ENCODE peak calls at places on chromosomes 4 and X, in five cellular contexts. M, S, B, L and C are unnamed samples.

GRCh38 chr4:159547645-159548308 is 444.9 kb downstream of the RAPGEF2 start:
- DNase-seq in M (no peak), S (no peak), B (no peak), L (no peak), C (no peak)

GRCh38 chrX:39928704-39929439 is 168.9 kb downstream of the BCOR start:
- DNase-seq in B (no peak), S (no peak), M (peak), L (no peak), C (no peak)

GRCh38 chr4:82790060-82790660 is 8.4 kb downstream of the SCD5 start:
- DNase-seq in M (no peak), B (no peak), L (no peak), S (no peak), C (no peak)

GRCh38 chr4:78057135-78057599 is at the start of gene FRAS1:
- DNase-seq in B (no peak), S (no peak), L (peak), M (peak), C (no peak)

GRCh38 chr4:48909697-48910096 is 3.1 kb upstream of the OCIAD2 start:
- DNase-seq in M (peak), L (no peak), B (no peak), S (no peak), C (peak)

GRCh38 chrX:30373479-30373878 is 64.3 kb upstream of the NR0B1 start:
- DNase-seq in S (no peak), B (no peak), L (no peak), M (no peak), C (no peak)

GRCh38 chrX:20527458-20528099 is 260.9 kb upstream of the RPS6KA3 start:
- DNase-seq in M (peak), S (no peak), L (peak), B (no peak), C (no peak)

GRCh38 chr4:47017494-47017893 is 13.9 kb upstream of the GABRB1 start:
- DNase-seq in B (no peak), L (no peak), S (no peak), M (no peak), C (no peak)

GRCh38 chr4:183098723-183099536 is at the start of gene WWC2:
- DNase-seq in S (no peak), M (peak), B (peak), L (peak), C (peak)

GRCh38 chrX:151999813-152000212 is 25.3 kb upstream of the GABRE start:
- DNase-seq in S (no peak), M (no peak), L (no peak), B (no peak), C (no peak)

GRCh38 chr4:4419896-4420295 is 33.0 kb downstream of the NSG1 start:
- DNase-seq in L (no peak), B (no peak), M (no peak), S (no peak), C (no peak)

GRCh38 chrX:131366387-131366786 is 77.3 kb upstream of the IGSF1 start:
- DNase-seq in B (no peak), S (no peak), M (peak), L (peak), C (no peak)

GRCh38 chrX:153583433-153583832 is 15.5 kb downstream of the CCNQ start:
- DNase-seq in S (no peak), L (no peak), B (no peak), M (no peak), C (no peak)

GRCh38 chr4:10534820-10535219 is 77.6 kb upstream of the ZNF518B start:
- DNase-seq in M (no peak), B (no peak), S (peak), L (no peak), C (no peak)

GRCh38 chr4:85953651-85954018 is 406.2 kb downstream of the MAPK10 start:
- DNase-seq in L (no peak), S (no peak), M (peak), B (no peak), C (no peak)

GRCh38 chr4:186855111-186855510 is 131.5 kb upstream of the FAT1 start:
- DNase-seq in S (no peak), B (no peak), L (no peak), M (no peak), C (no peak)

GRCh38 chr4:148651991-148652390 is 209.8 kb upstream of the NR3C2 start:
- DNase-seq in L (no peak), B (no peak), S (no peak), M (no peak), C (no peak)

GRCh38 chr4:68463796-68464195 is 16.5 kb downstream of the TMPRSS11E start:
- DNase-seq in S (no peak), L (no peak), B (no peak), M (peak), C (no peak)

GRCh38 chr4:3215256-3215655 is 33.7 kb upstream of the MSANTD1 start:
- DNase-seq in M (no peak), B (no peak), L (no peak), S (no peak), C (no peak)

GRCh38 chr4:40916880-40917279 is 167.1 kb downstream of the NSUN7 start:
- DNase-seq in M (peak), L (peak), B (peak), S (no peak), C (peak)

GRCh38 chr4:176313596-176314341 is 6.0 kb upstream of the SPCS3 start:
- DNase-seq in M (no peak), S (no peak), L (no peak), B (no peak), C (no peak)

DNA sequence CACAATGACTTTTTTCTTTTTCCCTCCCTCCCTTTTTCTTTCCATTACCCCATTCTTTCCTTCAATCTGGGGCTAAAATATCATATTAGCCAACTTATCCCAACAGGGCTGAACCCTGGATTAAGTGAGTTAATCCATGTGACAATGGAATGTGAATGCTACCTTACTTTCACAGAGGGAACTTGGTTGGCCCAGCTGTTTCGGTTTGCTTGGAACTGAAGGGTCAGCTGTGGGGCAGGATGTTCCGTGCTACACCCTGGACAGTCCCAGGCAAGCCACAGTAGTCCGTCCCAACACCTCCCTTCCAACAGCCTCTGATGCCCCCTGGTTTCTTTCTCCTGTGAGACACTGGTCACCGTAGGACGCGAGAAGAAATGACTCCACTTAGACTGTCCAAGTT is 95.0 kb upstream of the STS start:
- DNase-seq in M (no peak), B (no peak), S (no peak), L (no peak), C (no peak)
- TF ChIP-seq KDM1A in M (no peak), B (no peak), S (no peak), L (no peak), C (no peak)

DNA sequence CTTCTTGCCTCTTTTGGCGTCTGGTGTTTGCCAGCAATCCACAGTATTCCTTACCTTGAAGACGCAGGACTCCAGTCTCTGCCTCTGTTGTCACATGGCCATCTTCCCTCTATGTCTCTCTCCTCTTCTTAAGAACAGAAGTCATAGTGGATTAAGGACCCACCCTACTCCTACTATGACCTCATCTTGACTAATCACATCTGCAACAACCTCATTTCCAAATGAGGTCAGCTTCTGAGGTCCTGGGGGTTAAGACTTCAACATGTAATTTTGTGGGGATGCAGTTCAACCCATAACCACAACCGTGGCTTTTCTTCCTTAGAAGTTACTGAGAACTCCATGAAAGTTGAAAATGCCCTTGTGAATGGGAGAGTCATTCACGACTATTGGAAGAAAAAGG is 23.3 kb downstream of the TLR8 start:
- DNase-seq in L (no peak), B (no peak), S (no peak), M (no peak), C (no peak)
- TF ChIP-seq KDM1A in L (no peak), B (no peak), S (no peak), M (no peak), C (no peak)

GRCh38 chrX:82711432-82711831 is 796.7 kb upstream of the POU3F4 start:
- DNase-seq in L (no peak), M (no peak), S (no peak), B (no peak), C (peak)
- TF ChIP-seq KDM1A in L (no peak), M (no peak), S (no peak), B (no peak), C (no peak)

DNA sequence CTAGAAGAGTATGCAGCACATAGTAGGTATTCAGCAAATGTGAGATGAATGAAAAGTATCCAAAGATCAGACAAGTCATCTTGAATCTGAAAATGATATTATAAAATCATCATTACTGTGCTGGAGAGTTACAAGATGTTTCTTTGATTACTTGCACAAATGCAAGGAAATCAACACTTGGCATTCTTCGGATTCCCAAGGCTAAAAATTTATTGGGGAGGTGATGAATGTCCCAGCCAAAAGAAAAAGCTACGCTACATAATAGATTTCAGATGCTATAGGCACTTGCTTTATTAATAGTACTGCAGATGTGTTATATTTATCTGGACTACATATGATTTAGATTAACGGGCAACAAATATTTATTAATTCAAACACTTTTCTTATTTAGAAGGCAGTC is 286.7 kb upstream of the TENM3 start:
- DNase-seq in M (no peak), L (no peak), B (no peak), S (no peak), C (no peak)
- TF ChIP-seq KDM1A in M (no peak), L (no peak), B (no peak), S (no peak), C (no peak)

GRCh38 chr4:20422398-20422797 is 170.7 kb downstream of the SLIT2 start:
- DNase-seq in L (peak), B (peak), M (peak), S (no peak), C (peak)
- TF ChIP-seq KDM1A in L (no peak), B (no peak), M (no peak), S (no peak), C (no peak)

GRCh38 chrX:119688856-119689455 is 4.0 kb downstream of the SEPTIN6 start:
- DNase-seq in S (no peak), M (no peak), L (no peak), B (no peak), C (no peak)
- TF ChIP-seq KDM1A in S (no peak), M (no peak), L (no peak), B (no peak), C (no peak)

DNA sequence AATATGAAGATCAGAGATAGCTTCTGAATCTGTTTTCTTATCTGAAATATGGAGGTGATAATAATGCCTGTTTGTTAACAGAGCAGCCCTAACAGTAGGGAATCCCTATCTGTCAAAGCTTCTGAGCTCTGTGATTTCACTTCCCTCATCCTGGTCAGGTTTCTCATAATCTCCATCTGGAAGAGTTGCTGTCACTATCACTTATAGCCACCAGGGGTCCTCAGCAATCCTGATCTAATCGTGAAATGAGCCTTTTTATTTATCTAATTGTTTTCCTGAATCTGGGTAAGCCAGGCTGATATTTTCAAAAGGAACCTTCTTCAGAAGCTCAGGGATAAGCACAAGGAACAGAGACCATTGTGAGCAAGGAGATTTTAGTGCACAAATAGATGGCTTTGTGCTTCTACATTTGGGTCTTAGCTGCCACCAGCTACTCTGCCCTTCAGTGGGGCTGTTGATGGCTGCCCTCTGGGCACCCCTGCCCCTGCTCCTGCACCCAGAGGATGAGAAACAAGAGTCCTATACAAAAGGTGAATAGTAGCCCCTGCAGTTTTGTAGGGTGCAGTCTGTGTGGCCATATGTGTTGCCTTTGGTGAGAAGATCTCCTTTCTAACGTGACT is 196.4 kb upstream of the RADX start:
- DNase-seq in M (peak), S (no peak), L (peak), B (peak), C (no peak)
- TF ChIP-seq KDM1A in M (no peak), S (no peak), L (no peak), B (no peak), C (no peak)

GRCh38 chr4:19514276-19515070 is 737.2 kb upstream of the SLIT2 start:
- DNase-seq in M (no peak), S (no peak), L (no peak), B (no peak), C (no peak)
- TF ChIP-seq KDM1A in M (no peak), S (no peak), L (no peak), B (no peak), C (no peak)

DNA sequence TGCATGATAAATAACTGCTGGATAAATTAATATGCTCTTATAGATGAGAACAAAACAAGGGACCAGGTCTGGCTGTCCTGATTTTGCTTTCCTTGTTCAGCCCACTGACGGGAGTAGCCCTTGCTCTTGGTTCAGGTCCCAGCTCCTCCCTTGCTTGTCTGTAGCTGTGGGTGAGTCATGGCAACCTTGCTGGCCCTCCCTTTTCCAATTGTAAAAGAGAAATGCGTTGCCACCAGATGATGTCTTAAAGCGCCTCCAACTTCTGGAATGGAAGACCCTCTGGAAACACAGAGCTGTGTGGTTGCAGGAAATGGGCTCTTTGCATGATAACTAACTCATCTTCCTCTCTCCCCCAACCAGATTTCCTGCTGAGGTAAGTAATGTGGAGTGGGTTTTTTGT is 171.4 kb downstream of the AASDH start:
- DNase-seq in L (no peak), M (peak), B (no peak), S (no peak), C (no peak)
- TF ChIP-seq KDM1A in L (no peak), M (no peak), B (no peak), S (no peak), C (no peak)